ENCODE peak calls at places on chromosomes 16 and 17, in eight cellular contexts. A is effector memory CD4-positive, alpha-beta T cell; W is GF-D8; B is PC-3; G is stimulated activated CD8-positive, alpha-beta memory T cell treated with anti-CD3 and anti-CD28 coated beads, Interleukin-4, amount 100 ng/mL, for 24 hours; D is B cell; M is ELF-1; J is HT1080. Z is an unnamed sample.

GRCh38 chr16:30004811-30005242 is 6.0 kb downstream of the DOC2A start:
- DNase-seq in A (no peak), W (no peak), B (no peak), G (no peak), D (peak; percentile 66), M (no peak), J (no peak), Z (peak; percentile 51)

GRCh38 chr16:1174477-1175357 is 21.8 kb downstream of the CACNA1H start:
- DNase-seq in A (no peak), W (no peak), B (peak; percentile 35), G (no peak), D (no peak), M (no peak), J (no peak), Z (no peak)

GRCh38 chr16:26981266-26981938 is 85.3 kb upstream of the C16orf82 start:
- DNase-seq in A (no peak), W (no peak), B (no peak), G (no peak), D (no peak), M (no peak), J (peak; percentile 13), Z (no peak)

GRCh38 chr16:392450-393027 is 4.5 kb upstream of the NME4 start:
- DNase-seq in A (no peak), W (no peak), B (no peak), G (no peak), D (no peak), M (no peak), J (no peak), Z (no peak)

GRCh38 chr17:50707296-50708049 is at the start of gene ANKRD40:
- DNase-seq in A (peak; percentile 84), W (peak; percentile 68), B (peak; percentile 98), G (peak; percentile 77), D (peak; percentile 89), M (peak; percentile 77), J (peak; percentile 92), Z (peak; percentile 69)

GRCh38 chr16:10031473-10031872 is 150.8 kb downstream of the GRIN2A start:
- DNase-seq in A (no peak), W (no peak), B (peak; percentile 4), G (no peak), D (no peak), M (no peak), J (no peak), Z (no peak)

GRCh38 chr16:54097774-54098173 is 188.8 kb downstream of the IRX3 start:
- DNase-seq in A (no peak), W (no peak), B (no peak), G (no peak), D (no peak), M (no peak), J (no peak), Z (no peak)

GRCh38 chr16:31529398-31530312 is 2.0 kb downstream of the AHSP start:
- DNase-seq in A (no peak), W (no peak), B (no peak), G (no peak), D (peak; percentile 72), M (peak; percentile 11), J (no peak), Z (no peak)

GRCh38 chr17:60905709-60906108 is 228.1 kb downstream of the BCAS3 start:
- DNase-seq in A (no peak), W (no peak), B (no peak), G (no peak), D (no peak), M (no peak), J (no peak), Z (no peak)

GRCh38 chr16:84957792-84958191 is 53.5 kb downstream of the ZDHHC7 start:
- DNase-seq in A (no peak), W (no peak), B (no peak), G (no peak), D (no peak), M (no peak), J (no peak), Z (no peak)

GRCh38 chr17:9668532-9668931 is 23.2 kb downstream of the USP43 start:
- DNase-seq in A (no peak), W (peak; percentile 2), B (peak; percentile 87), G (no peak), D (no peak), M (peak; percentile 30), J (peak; percentile 95), Z (no peak)

GRCh38 chr17:55314061-55314783 is 49.5 kb downstream of the HLF start:
- DNase-seq in A (no peak), W (no peak), B (no peak), G (no peak), D (no peak), M (no peak), J (no peak), Z (no peak)

GRCh38 chr17:2222901-2223616 is 80.5 kb downstream of the SMG6 start:
- DNase-seq in A (peak; percentile 71), W (no peak), B (no peak), G (peak; percentile 48), D (no peak), M (no peak), J (no peak), Z (no peak)

GRCh38 chr17:33778505-33779398 is 476.3 kb upstream of the CCL2 start:
- DNase-seq in A (no peak), W (no peak), B (peak; percentile 49), G (peak; percentile 1), D (peak; percentile 31), M (peak; percentile 81), J (peak; percentile 62), Z (peak; percentile 24)

GRCh38 chr17:81924557-81925532 is 2.7 kb downstream of the MAFG start:
- DNase-seq in A (no peak), W (no peak), B (no peak), G (no peak), D (no peak), M (peak; percentile 82), J (no peak), Z (no peak)

GRCh38 chr16:61791465-61791864 is 244.8 kb downstream of the CDH8 start:
- DNase-seq in A (no peak), W (no peak), B (no peak), G (no peak), D (no peak), M (no peak), J (no peak), Z (no peak)

GRCh38 chr17:78409191-78409621 is 30.8 kb downstream of the PGS1 start:
- DNase-seq in A (no peak), W (no peak), B (peak; percentile 45), G (no peak), D (no peak), M (no peak), J (no peak), Z (no peak)

GRCh38 chr16:63789603-63790002 is 1332.3 kb downstream of the CDH11 start:
- DNase-seq in A (no peak), W (no peak), B (peak; percentile 1), G (no peak), D (no peak), M (peak; percentile 14), J (peak; percentile 19), Z (no peak)

GRCh38 chr16:17518441-17518840 is 47.7 kb upstream of the XYLT1 start:
- DNase-seq in A (no peak), W (no peak), B (no peak), G (no peak), D (no peak), M (no peak), J (no peak), Z (no peak)

GRCh38 chr16:77295896-77296295 is 96.7 kb downstream of the SYCE1L start:
- DNase-seq in A (no peak), W (no peak), B (peak; percentile 46), G (no peak), D (no peak), M (no peak), J (no peak), Z (no peak)

GRCh38 chr16:73014768-73015167 is 33.2 kb downstream of the ZFHX3 start:
- DNase-seq in A (no peak), W (no peak), B (no peak), G (no peak), D (no peak), M (no peak), J (no peak), Z (no peak)

GRCh38 chr16:9033125-9033830 is 58.2 kb upstream of the HAPSTR1 start:
- DNase-seq in A (no peak), W (no peak), B (peak; percentile 69), G (no peak), D (no peak), M (peak; percentile 57), J (peak; percentile 85), Z (no peak)

GRCh38 chr16:81639931-81640680 is 139.0 kb upstream of the PLCG2 start:
- DNase-seq in A (no peak), W (no peak), B (no peak), G (no peak), D (no peak), M (no peak), J (no peak), Z (no peak)

GRCh38 chr17:47810200-47810821 is 11.3 kb downstream of the OSBPL7 start:
- DNase-seq in A (peak; percentile 23), W (no peak), B (peak; percentile 95), G (no peak), D (peak; percentile 19), M (peak; percentile 93), J (peak; percentile 93), Z (no peak)

GRCh38 chr16:12612598-12613101 is 191.0 kb downstream of the CPPED1 start:
- DNase-seq in A (no peak), W (no peak), B (peak; percentile 75), G (no peak), D (no peak), M (no peak), J (peak; percentile 80), Z (no peak)

GRCh38 chr17:81385320-81386111 is 9.7 kb upstream of the BAHCC1 start:
- DNase-seq in A (no peak), W (no peak), B (no peak), G (no peak), D (no peak), M (no peak), J (no peak), Z (no peak)

GRCh38 chr17:34709108-34709779 is 129.9 kb downstream of the TMEM132E start:
- DNase-seq in A (no peak), W (no peak), B (no peak), G (no peak), D (no peak), M (no peak), J (peak; percentile 11), Z (no peak)

GRCh38 chr16:29915590-29916247 is 10.3 kb downstream of the KCTD13 start:
- DNase-seq in A (no peak), W (no peak), B (peak; percentile 40), G (no peak), D (no peak), M (no peak), J (peak; percentile 45), Z (no peak)

GRCh38 chr17:42525221-42525620 is 10.8 kb upstream of the NAGLU start:
- DNase-seq in A (no peak), W (no peak), B (no peak), G (no peak), D (no peak), M (no peak), J (peak; percentile 39), Z (no peak)

GRCh38 chr16:57260294-57260929 is 15.4 kb downstream of the ARL2BP start:
- DNase-seq in A (no peak), W (no peak), B (peak; percentile 65), G (no peak), D (no peak), M (peak; percentile 74), J (peak; percentile 95), Z (no peak)

GRCh38 chr16:2007081-2007836 is 2.4 kb downstream of the ZNF598 start:
- DNase-seq in A (no peak), W (no peak), B (no peak), G (no peak), D (no peak), M (no peak), J (no peak), Z (no peak)

GRCh38 chr17:237406-237955 is 56.0 kb upstream of the DOC2B start:
- DNase-seq in A (no peak), W (no peak), B (no peak), G (no peak), D (no peak), M (peak; percentile 62), J (no peak), Z (no peak)

GRCh38 chr17:49646391-49647255 is 31.3 kb downstream of the SPOP start:
- DNase-seq in A (no peak), W (no peak), B (peak; percentile 88), G (peak; percentile 7), D (no peak), M (peak; percentile 13), J (peak; percentile 88), Z (no peak)

GRCh38 chr17:7927596-7927995 is 2.1 kb downstream of the KCNAB3 start:
- DNase-seq in A (no peak), W (no peak), B (no peak), G (no peak), D (no peak), M (no peak), J (peak; percentile 26), Z (no peak)